ENCODE peak calls at places on chromosomes 1 and 21, in six cellular contexts. W is esophagus squamous epithelium, T is hepatocyte, A is IMR-90, N is mesenchymal stem cell, C is HCT116. K is an unnamed sample.

GRCh38 chr1:47769279-47769678 is 227.9 kb downstream of the TRABD2B start:
- DNase-seq in A (no peak), C (no peak), N (no peak), T (no peak), W (no peak), K (no peak)

GRCh38 chr1:99004270-99005141 is at the start of gene PLPPR5:
- DNase-seq in T (peak; percentile 42), N (peak; percentile 31), W (no peak), C (no peak), A (peak; percentile 19), K (no peak)

GRCh38 chr1:20076695-20077461 is 6.9 kb downstream of the PLA2G5 start:
- DNase-seq in N (no peak), A (no peak), W (no peak), T (no peak), C (no peak), K (no peak)

GRCh38 chr1:2971146-2971501 is 50.1 kb upstream of the ACTRT2 start:
- DNase-seq in A (no peak), T (no peak), N (no peak), W (no peak), C (no peak), K (no peak)

GRCh38 chr1:209840611-209841010 is 12.8 kb downstream of the UTP25 start:
- DNase-seq in C (no peak), T (no peak), W (no peak), A (no peak), N (no peak), K (no peak)

GRCh38 chr1:118116401-118116800 is 68.6 kb downstream of the SPAG17 start:
- DNase-seq in A (peak; percentile 9), N (no peak), W (no peak), C (no peak), T (no peak), K (no peak)

GRCh38 chr1:3469849-3470649 is 15.6 kb downstream of the ARHGEF16 start:
- DNase-seq in N (no peak), C (no peak), T (no peak), A (no peak), W (no peak), K (no peak)

GRCh38 chr1:221310180-221310579 is 430.9 kb downstream of the HLX start:
- DNase-seq in C (no peak), N (no peak), W (no peak), A (no peak), T (no peak), K (no peak)

GRCh38 chr1:21217812-21218596 is 41.3 kb upstream of the EIF4G3 start:
- DNase-seq in A (peak; percentile 21), N (peak; percentile 50), W (no peak), C (no peak), T (peak; percentile 46), K (peak; percentile 58)

GRCh38 chr1:39076799-39077148 is 50.6 kb downstream of the NDUFS5 start:
- DNase-seq in T (no peak), C (no peak), W (no peak), A (no peak), N (no peak), K (no peak)

GRCh38 chr1:172356620-172357019 is 63.9 kb upstream of the C1orf105 start:
- DNase-seq in A (peak; percentile 92), C (peak; percentile 56), N (peak; percentile 82), T (peak; percentile 76), W (no peak), K (no peak)

GRCh38 chr1:64624446-64624766 is 120.5 kb upstream of the RAVER2 start:
- DNase-seq in C (no peak), T (no peak), N (peak; percentile 43), A (peak; percentile 57), W (no peak), K (no peak)

GRCh38 chr1:47002211-47002610 is 21.3 kb upstream of the CYP4X1 start:
- DNase-seq in T (no peak), A (no peak), W (no peak), C (no peak), N (no peak), K (no peak)

GRCh38 chr1:48017716-48018115 is 20.5 kb upstream of the TRABD2B start:
- DNase-seq in N (peak; percentile 61), C (no peak), A (peak; percentile 25), T (peak; percentile 52), W (no peak), K (no peak)

GRCh38 chr1:68496680-68497357 is at the start of gene DEPDC1:
- DNase-seq in N (peak; percentile 96), A (peak; percentile 92), T (peak; percentile 97), C (peak; percentile 90), W (peak; percentile 34), K (peak; percentile 92)

GRCh38 chr1:4161271-4162006 is 261.4 kb upstream of the C1orf174 start:
- DNase-seq in C (no peak), N (no peak), A (no peak), W (no peak), T (no peak), K (no peak)

GRCh38 chr21:42439284-42440186 is 35.8 kb downstream of the UBASH3A start:
- DNase-seq in N (no peak), C (no peak), W (no peak), T (no peak), A (no peak), K (no peak)

GRCh38 chr1:196180847-196181593 is 427.2 kb downstream of the KCNT2 start:
- DNase-seq in N (peak; percentile 98), T (peak; percentile 10), W (no peak), A (peak; percentile 98), C (peak; percentile 72), K (no peak)

GRCh38 chr1:67713071-67713806 is 28.2 kb downstream of the GADD45A start:
- DNase-seq in W (no peak), N (peak; percentile 87), A (peak; percentile 91), C (peak; percentile 86), T (peak; percentile 67), K (no peak)

GRCh38 chr1:179303173-179303572 is 9.6 kb downstream of the SOAT1 start:
- DNase-seq in T (no peak), W (no peak), N (no peak), A (no peak), C (no peak), K (no peak)

GRCh38 chr1:85607126-85607912 is 26.8 kb downstream of the CCN1 start:
- DNase-seq in A (peak; percentile 100), W (no peak), N (peak; percentile 97), C (peak; percentile 93), T (peak; percentile 81), K (peak; percentile 82)

GRCh38 chr1:230317823-230318819 is 108.0 kb downstream of the PGBD5 start:
- DNase-seq in C (no peak), N (no peak), T (peak; percentile 37), A (no peak), W (no peak), K (no peak)

GRCh38 chr1:6743189-6744101 is 41.8 kb upstream of the CAMTA1 start:
- DNase-seq in N (peak; percentile 68), A (peak; percentile 77), W (no peak), T (no peak), C (no peak), K (no peak)

GRCh38 chr1:28883242-28883616 is 31.1 kb upstream of the EPB41 start:
- DNase-seq in A (no peak), T (no peak), N (no peak), C (no peak), W (no peak), K (no peak)

GRCh38 chr1:183191833-183192232 is 5.8 kb downstream of the LAMC2 start:
- DNase-seq in W (no peak), N (peak; percentile 69), T (no peak), C (no peak), A (peak; percentile 95), K (no peak)

GRCh38 chr1:1022322-1023090 is 2.6 kb downstream of the AGRN start:
- DNase-seq in C (no peak), T (no peak), A (no peak), N (no peak), W (no peak), K (no peak)
- H3K4me1 ChIP-seq in C (peaks cover 59% of the 10 kb centered on the region), T (peaks cover 39% of the 10 kb centered on the region), A (peaks cover 20% of the 10 kb centered on the region), N (peaks cover 68% of the 10 kb centered on the region), W (peaks cover 76% of the 10 kb centered on the region), K (peaks cover 27% of the 10 kb centered on the region)

GRCh38 chr21:46228345-46229051 is at the start of gene LSS:
- DNase-seq in C (peak; percentile 93), W (peak; percentile 92), T (peak; percentile 100), N (peak; percentile 98), A (peak; percentile 97), K (peak; percentile 89)
- H3K4me1 ChIP-seq in C (peaks cover 29% of the 10 kb centered on the region), W (peaks cover 54% of the 10 kb centered on the region), T (peaks cover 13% of the 10 kb centered on the region), N (peaks cover 24% of the 10 kb centered on the region), A (peaks cover 13% of the 10 kb centered on the region), K (no peaks in the 10 kb centered on the region)

GRCh38 chr21:29299906-29300546 is 1.3 kb downstream of the BACH1 start:
- DNase-seq in C (peak; percentile 15), A (peak; percentile 97), W (no peak), T (peak; percentile 82), N (peak; percentile 92), K (no peak)
- H3K4me1 ChIP-seq in C (peaks cover 21% of the 10 kb centered on the region), A (peaks cover 8% of the 10 kb centered on the region), W (peaks cover 67% of the 10 kb centered on the region), T (peaks cover 44% of the 10 kb centered on the region), N (peaks cover 10% of the 10 kb centered on the region), K (peaks cover 2% of the 10 kb centered on the region)

DNA sequence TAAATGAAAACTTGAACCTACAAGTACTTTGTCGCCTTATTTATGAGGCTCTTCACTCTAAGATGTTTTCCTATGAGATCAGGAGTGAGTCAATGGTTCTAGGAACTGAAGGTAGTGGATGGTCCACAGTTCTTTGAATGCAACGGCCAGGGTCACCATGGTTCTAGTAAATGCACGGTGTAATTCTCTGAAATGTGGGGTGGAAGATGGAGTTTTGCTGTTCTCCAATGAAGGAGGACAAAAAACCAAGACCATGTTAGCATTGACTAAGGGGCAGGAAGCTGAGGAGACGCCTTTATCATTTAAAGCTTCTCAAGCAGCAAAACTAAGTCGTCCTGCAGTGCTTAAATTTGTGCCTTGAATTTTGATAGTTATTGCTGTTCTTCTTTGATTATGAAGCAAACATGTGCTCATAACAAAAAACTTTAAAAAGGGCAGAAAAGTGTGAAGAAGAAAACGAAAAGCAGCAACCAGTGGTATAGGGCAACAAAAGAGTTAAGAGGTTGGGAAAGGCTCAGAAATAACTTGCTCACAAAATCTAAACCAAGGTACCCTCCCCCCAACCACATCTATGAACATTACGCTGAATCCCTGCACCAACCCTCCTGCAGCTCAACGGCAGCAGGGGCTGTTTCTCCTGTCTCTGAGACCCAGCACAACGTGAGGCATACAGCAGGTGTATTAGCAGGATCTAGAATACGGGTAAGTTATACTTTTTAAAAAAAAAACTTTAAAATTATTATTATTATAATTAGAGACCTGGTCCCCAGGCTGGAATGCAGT is 85.0 kb downstream of the MRPL37 start:
- DNase-seq in A (no peak), T (no peak), C (no peak), W (no peak), N (no peak), K (no peak)
- H3K4me1 ChIP-seq in A (peaks cover 20% of the 10 kb centered on the region), T (peaks cover 46% of the 10 kb centered on the region), C (peaks cover 18% of the 10 kb centered on the region), W (peaks cover 84% of the 10 kb centered on the region), N (peaks cover 15% of the 10 kb centered on the region), K (peaks cover 6% of the 10 kb centered on the region)